ENCODE peak calls at places on chromosomes 3 and 15, in six cellular contexts. L is K562, N is HCT116, W is HepG2, O is SK-N-SH, P is H1. A is an unnamed sample.

GRCh38 chr3:195531683-195532082 is 11.4 kb downstream of the PPP1R2 start:
- DNase-seq in W (no peak), P (no peak), N (no peak), L (no peak), O (no peak), A (no peak)

GRCh38 chr3:22115581-22115980 is 364.6 kb upstream of the ZNF385D start:
- DNase-seq in L (no peak), P (no peak), O (no peak), N (no peak), W (no peak), A (no peak)

GRCh38 chr15:52493968-52494367 is 34.7 kb downstream of the MYO5A start:
- DNase-seq in P (no peak), N (no peak), O (no peak), W (no peak), L (no peak), A (no peak)

GRCh38 chr15:57662091-57662744 is 44.3 kb upstream of the POLR2M start:
- DNase-seq in P (no peak), W (no peak), L (no peak), O (no peak), N (no peak), A (no peak)

GRCh38 chr15:85762039-85762755 is 32.5 kb downstream of the KLHL25 start:
- DNase-seq in N (no peak), O (no peak), L (no peak), P (no peak), W (no peak), A (no peak)

GRCh38 chr3:4584537-4585249 is 91.5 kb downstream of the ITPR1 start:
- DNase-seq in P (no peak), L (peak; percentile 39), O (no peak), N (no peak), W (no peak), A (no peak)

GRCh38 chr3:27360113-27361078 is 8.8 kb downstream of the NEK10 start:
- DNase-seq in P (no peak), L (no peak), N (no peak), O (no peak), W (peak; percentile 99), A (no peak)

GRCh38 chr3:87268646-87269211 is 7.7 kb downstream of the POU1F1 start:
- DNase-seq in N (no peak), L (no peak), P (no peak), O (no peak), W (no peak), A (no peak)

GRCh38 chr15:69292826-69293420 is 5.8 kb upstream of the PAQR5 start:
- DNase-seq in P (no peak), O (no peak), W (no peak), L (no peak), N (no peak), A (no peak)

GRCh38 chr3:142028174-142028833 is 121.0 kb downstream of the TFDP2 start:
- DNase-seq in W (no peak), N (peak; percentile 68), P (no peak), L (peak; percentile 90), O (peak; percentile 49), A (peak; percentile 79)

GRCh38 chr15:65587094-65587493 is 23.8 kb downstream of the INTS14 start:
- DNase-seq in N (no peak), P (no peak), O (no peak), L (no peak), W (no peak), A (no peak)

GRCh38 chr3:124879395-124879723 is 7.8 kb downstream of the ITGB5 start:
- DNase-seq in L (no peak), O (no peak), W (no peak), P (no peak), N (no peak), A (no peak)

GRCh38 chr15:40301467-40302179 is 6.1 kb downstream of the PLCB2 start:
- DNase-seq in N (no peak), L (peak; percentile 66), P (no peak), O (peak; percentile 80), W (no peak), A (no peak)

GRCh38 chr3:193928354-193929209 is 207.4 kb upstream of the HES1 start:
- DNase-seq in L (peak; percentile 77), O (no peak), P (no peak), W (no peak), N (no peak), A (no peak)

GRCh38 chr3:172138792-172139507 is 99.6 kb downstream of the FNDC3B start:
- DNase-seq in N (no peak), P (no peak), L (peak; percentile 79), O (no peak), W (peak; percentile 70), A (no peak)

GRCh38 chr3:172606021-172606420 is 82.8 kb upstream of the TNFSF10 start:
- DNase-seq in O (no peak), L (no peak), P (no peak), N (no peak), W (no peak), A (no peak)

GRCh38 chr3:196127308-196128040 is 45.6 kb upstream of the TFRC start:
- DNase-seq in W (no peak), L (peak; percentile 98), P (no peak), N (no peak), O (no peak), A (no peak)

GRCh38 chr3:180011927-180012326 is 24.8 kb downstream of the PEX5L start:
- DNase-seq in P (no peak), W (no peak), L (no peak), N (no peak), O (peak; percentile 18), A (no peak)
- TF ChIP-seq YY1 in P (no peak), W (no peak), L (no peak), N (no peak), O (no peak), A (no peak)

GRCh38 chr3:23723153-23723552 is 82.6 kb upstream of the UBE2E1 start:
- DNase-seq in L (no peak), P (no peak), W (no peak), N (no peak), O (no peak), A (no peak)

GRCh38 chr3:23726811-23727548 is 78.8 kb upstream of the UBE2E1 start:
- DNase-seq in P (no peak), O (no peak), N (no peak), L (no peak), W (no peak), A (no peak)

GRCh38 chr3:23734481-23734880 is 71.3 kb upstream of the UBE2E1 start:
- DNase-seq in L (no peak), W (no peak), P (no peak), N (no peak), O (no peak), A (no peak)

GRCh38 chr3:23723930-23724329 is 81.8 kb upstream of the UBE2E1 start:
- DNase-seq in O (no peak), L (no peak), N (no peak), W (no peak), P (no peak), A (no peak)

DNA sequence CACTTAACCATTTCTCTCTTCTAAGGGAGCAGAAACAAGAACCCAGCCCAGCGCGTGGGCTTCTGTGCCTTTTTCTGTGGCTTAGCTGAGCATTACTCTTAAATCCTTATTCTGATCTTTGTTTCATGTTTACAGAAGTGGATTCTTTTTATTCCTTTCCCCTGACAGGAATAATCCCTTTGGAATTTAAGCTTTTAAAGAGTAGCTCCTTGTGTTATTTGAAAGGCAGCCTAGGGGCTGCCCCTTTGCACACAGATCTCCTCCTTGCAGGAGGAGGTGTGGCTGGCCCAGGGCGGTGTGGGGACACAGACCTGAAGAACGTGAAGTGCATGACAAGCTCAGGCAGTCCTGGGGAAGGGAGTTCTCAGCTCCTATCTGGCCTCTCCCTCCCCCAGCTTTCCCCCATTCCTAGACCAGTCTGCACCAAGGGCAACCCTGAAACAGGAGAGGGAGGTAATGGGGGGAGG is 77.1 kb upstream of the UBE2E1 start:
- DNase-seq in N (no peak), W (no peak), P (no peak), L (no peak), O (no peak), A (no peak)
- TF ChIP-seq YY1 in N (no peak), W (no peak), P (no peak), L (no peak), O (no peak), A (no peak)

GRCh38 chr3:129207347-129207947 is 23.8 kb upstream of the CNBP start:
- DNase-seq in P (no peak), O (no peak), N (no peak), W (no peak), L (no peak), A (no peak)

GRCh38 chr3:129213238-129213637 is 29.5 kb upstream of the CNBP start:
- DNase-seq in P (no peak), L (no peak), O (no peak), N (no peak), W (no peak), A (no peak)

GRCh38 chr3:129211345-129211744 is 27.6 kb upstream of the CNBP start:
- DNase-seq in W (no peak), P (no peak), L (no peak), O (no peak), N (no peak), A (no peak)

DNA sequence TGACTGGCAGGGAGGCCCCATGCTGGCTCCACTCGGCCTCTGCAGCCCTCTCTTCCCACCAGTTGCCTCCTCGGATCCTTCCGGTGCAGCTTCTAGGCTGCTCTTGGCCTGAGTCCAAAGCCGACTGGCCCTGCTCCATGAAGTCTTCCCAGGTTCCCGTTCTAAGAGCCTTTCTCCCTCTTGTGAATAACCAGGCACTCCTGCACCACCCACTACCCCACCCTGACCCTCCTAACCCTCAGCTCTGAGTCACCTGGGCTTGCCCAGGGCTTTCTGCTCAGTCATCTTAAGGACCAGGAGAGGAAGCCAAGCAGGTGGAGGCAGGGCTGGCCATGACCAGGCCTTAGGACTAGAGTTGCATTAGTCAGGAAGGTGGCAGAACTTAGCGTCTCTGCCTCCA is 28.1 kb upstream of the CNBP start:
- DNase-seq in L (peak; percentile 73), N (peak; percentile 98), P (no peak), W (peak; percentile 34), O (peak; percentile 53), A (no peak)
- TF ChIP-seq YY1 in L (no peak), N (peak; percentile 60), P (no peak), W (no peak), O (no peak), A (no peak)

GRCh38 chr3:13301295-13301987 is 118.7 kb downstream of the NUP210 start:
- DNase-seq in L (peak; percentile 54), N (peak; percentile 12), O (no peak), P (peak; percentile 74), W (peak; percentile 65), A (peak; percentile 97)
- TF ChIP-seq YY1 in L (no peak), N (no peak), O (no peak), P (no peak), W (no peak), A (no peak)

DNA sequence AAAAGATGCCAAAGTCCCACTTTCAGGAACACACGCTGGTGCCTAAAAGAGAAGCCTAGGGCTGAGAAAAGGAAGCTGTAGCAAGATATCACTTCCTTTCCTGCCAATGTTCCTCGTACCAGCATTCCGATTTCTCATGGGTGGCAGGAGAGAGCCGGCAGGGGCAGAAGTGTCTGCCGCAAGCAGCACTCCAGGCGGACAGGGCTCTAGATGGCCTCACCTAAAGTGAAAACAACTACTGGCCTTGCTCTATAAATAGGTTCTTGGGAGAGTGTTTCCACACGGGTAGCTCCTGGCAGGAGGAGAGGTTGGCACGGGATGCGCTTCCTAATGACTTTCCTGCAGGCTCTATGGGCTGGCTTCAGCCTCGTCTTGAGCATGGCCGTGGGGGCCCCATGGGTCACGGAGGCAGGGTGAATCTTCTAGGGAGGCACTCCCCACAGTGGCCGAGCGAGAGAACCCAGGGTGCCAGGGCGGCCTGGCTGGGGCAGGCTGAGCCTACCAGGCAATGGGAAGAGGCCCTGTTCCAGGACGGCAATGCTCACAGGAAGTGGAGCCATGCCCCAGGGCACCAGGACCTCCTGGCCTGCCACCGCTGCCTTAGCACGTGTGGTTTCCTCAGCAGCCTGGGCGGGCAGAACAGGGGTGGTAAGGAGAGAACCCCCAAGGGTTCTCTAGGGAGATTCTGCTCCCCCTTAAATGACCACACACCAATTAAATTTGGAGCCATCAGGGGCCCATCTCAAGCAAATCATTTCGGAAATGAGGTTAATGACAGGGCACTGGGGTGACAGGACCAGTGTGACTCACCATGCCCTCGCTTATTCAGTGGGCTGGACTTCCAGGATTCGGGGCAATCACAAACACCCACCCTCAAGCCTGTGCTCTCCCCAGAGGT is 14.6 kb upstream of the DUSP7 start:
- DNase-seq in P (no peak), N (no peak), L (no peak), O (peak; percentile 50), W (no peak), A (no peak)
- TF ChIP-seq YY1 in P (no peak), N (no peak), L (no peak), O (no peak), W (no peak), A (no peak)

A was measured in NT2/D1.